ENCODE peak calls at places on chromosomes 12 and 14, in six cellular contexts. M is mucosa of descending colon, L is A549, G is cardiac fibroblast, W is H9, Z is neural crest cell. T is an unnamed sample.
A peak's percentile ranks its signal among the peaks of the same experiment; 100 is the strongest.

GRCh38 chr12:51788876-51789275 is 59.6 kb downstream of the FIGNL2 start:
- DNase-seq in M (no peak), L (no peak), G (peak; percentile 71), W (no peak), Z (no peak), T (no peak)

GRCh38 chr14:60101801-60102200 is 10.1 kb downstream of the PCNX4 start:
- DNase-seq in M (no peak), L (no peak), G (peak; percentile 37), W (no peak), Z (no peak), T (no peak)

GRCh38 chr14:101196795-101197590 is 293.5 kb upstream of the RTL1 start:
- DNase-seq in M (no peak), L (no peak), G (no peak), W (peak; percentile 74), Z (no peak), T (no peak)

GRCh38 chr12:53097207-53097563 is 282 bp upstream of the IGFBP6 start:
- DNase-seq in M (no peak), L (no peak), G (peak; percentile 43), W (peak; percentile 69), Z (no peak), T (no peak)

GRCh38 chr14:54606631-54607133 is 39.8 kb downstream of the SAMD4A start:
- DNase-seq in M (no peak), L (no peak), G (peak; percentile 75), W (no peak), Z (no peak), T (no peak)

GRCh38 chr14:68785817-68786490 is 6.9 kb downstream of the ZFP36L1 start:
- DNase-seq in M (no peak), L (peak; percentile 67), G (peak; percentile 88), W (no peak), Z (no peak), T (no peak)

GRCh38 chr12:81758421-81759214 is 532 bp downstream of the PPFIA2 start:
- DNase-seq in M (peak; percentile 44), L (no peak), G (peak; percentile 29), W (peak; percentile 69), Z (peak; percentile 32), T (peak; percentile 67)

GRCh38 chr14:74867673-74868072 is 8.3 kb downstream of the PROX2 start:
- DNase-seq in M (peak; percentile 65), L (no peak), G (peak; percentile 21), W (no peak), Z (no peak), T (no peak)

GRCh38 chr12:51908876-51909592 is 1.7 kb downstream of the ACVRL1 start:
- DNase-seq in M (no peak), L (no peak), G (no peak), W (no peak), Z (no peak), T (no peak)

GRCh38 chr12:93621986-93622385 is 49.5 kb downstream of the SOCS2 start:
- DNase-seq in M (no peak), L (no peak), G (peak; percentile 24), W (no peak), Z (no peak), T (no peak)

GRCh38 chr12:7091171-7091570 is 1.1 kb downstream of the C1R start:
- DNase-seq in M (no peak), L (no peak), G (no peak), W (no peak), Z (no peak), T (no peak)

GRCh38 chr12:31591308-31591901 is 469 bp upstream of the DENND5B start:
- DNase-seq in M (no peak), L (peak; percentile 29), G (peak; percentile 30), W (peak; percentile 46), Z (peak; percentile 12), T (peak; percentile 13)

GRCh38 chr12:108612788-108613282 is 15.0 kb upstream of the TMEM119 start:
- DNase-seq in M (no peak), L (no peak), G (no peak), W (peak; percentile 86), Z (no peak), T (no peak)

GRCh38 chr14:83847102-83847501 is 1682.8 kb upstream of the FLRT2 start:
- DNase-seq in M (no peak), L (no peak), G (no peak), W (no peak), Z (no peak), T (no peak)

GRCh38 chr14:71574976-71575375 is 357.3 kb upstream of the RGS6 start:
- DNase-seq in M (no peak), L (peak; percentile 8), G (peak; percentile 95), W (no peak), Z (no peak), T (no peak)

GRCh38 chr12:104697186-104697585 is 240.4 kb downstream of the CHST11 start:
- DNase-seq in M (no peak), L (no peak), G (no peak), W (no peak), Z (no peak), T (no peak)

GRCh38 chr14:27077181-27077738 is 479.4 kb upstream of the NOVA1 start:
- DNase-seq in M (no peak), L (no peak), G (no peak), W (no peak), Z (no peak), T (no peak)

GRCh38 chr12:69284131-69284530 is 44.8 kb downstream of the CPSF6 start:
- DNase-seq in M (peak; percentile 73), L (peak; percentile 38), G (peak; percentile 84), W (peak; percentile 85), Z (peak; percentile 40), T (peak; percentile 48)

GRCh38 chr12:102232446-102232845 is 34.8 kb upstream of the PMCH start:
- DNase-seq in M (no peak), L (no peak), G (no peak), W (no peak), Z (no peak), T (no peak)

GRCh38 chr14:88599761-88600439 is 37.1 kb downstream of the ZC3H14 start:
- DNase-seq in M (no peak), L (no peak), G (no peak), W (no peak), Z (no peak), T (no peak)

GRCh38 chr12:98126637-98127335 is 388.6 kb upstream of the TMPO start:
- DNase-seq in M (no peak), L (no peak), G (no peak), W (no peak), Z (no peak), T (no peak)

GRCh38 chr12:7189398-7190267 is at the start of gene PEX5:
- DNase-seq in M (peak; percentile 94), L (peak; percentile 89), G (peak; percentile 95), W (peak; percentile 97), Z (peak; percentile 71), T (peak; percentile 90)

GRCh38 chr14:73751157-73751691 is 37.0 kb upstream of the PNMA1 start:
- DNase-seq in M (peak; percentile 65), L (no peak), G (no peak), W (peak; percentile 20), Z (no peak), T (no peak)

GRCh38 chr14:73753887-73754880 is 40.0 kb upstream of the PNMA1 start:
- DNase-seq in M (peak; percentile 72), L (no peak), G (peak; percentile 54), W (peak; percentile 23), Z (no peak), T (no peak)

GRCh38 chr14:73750161-73750901 is 36.1 kb upstream of the PNMA1 start:
- DNase-seq in M (no peak), L (no peak), G (no peak), W (peak; percentile 27), Z (no peak), T (no peak)

GRCh38 chr14:73753043-73753886 is 39.1 kb upstream of the PNMA1 start:
- DNase-seq in M (peak; percentile 91), L (no peak), G (peak; percentile 56), W (peak; percentile 27), Z (no peak), T (no peak)

GRCh38 chr14:73752297-73752992 is 38.3 kb upstream of the PNMA1 start:
- DNase-seq in M (peak; percentile 87), L (no peak), G (peak; percentile 35), W (peak; percentile 41), Z (no peak), T (no peak)
- TF ChIP-seq CTCF in M (no peak), L (peak; percentile 10), G (peak; percentile 20), W (peak; percentile 44), Z (peak; percentile 41), T (no peak)

GRCh38 chr14:47332939-47333338 is 342.5 kb downstream of the MDGA2 start:
- DNase-seq in M (no peak), L (no peak), G (no peak), W (no peak), Z (no peak), T (no peak)
- TF ChIP-seq CTCF in M (no peak), L (no peak), G (no peak), W (peak; percentile 55), Z (peak; percentile 56), T (peak; percentile 69)

DNA sequence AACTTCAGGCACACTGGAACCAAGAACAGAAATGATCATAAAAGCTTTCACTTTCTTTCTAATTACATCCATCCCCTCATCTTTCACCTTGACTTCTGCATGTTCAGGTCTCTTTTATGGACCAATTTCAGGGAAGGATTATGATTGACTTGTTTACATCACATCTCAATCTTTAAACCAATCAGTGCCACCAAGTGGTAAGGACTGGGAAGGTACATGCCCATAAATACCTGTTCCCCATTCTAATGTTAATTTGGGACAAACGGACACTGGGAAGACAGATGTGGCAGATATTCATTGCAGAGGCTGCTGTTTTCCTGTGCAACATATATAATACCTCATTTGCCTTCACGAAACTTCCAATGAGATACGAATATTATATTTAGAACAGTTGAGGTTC is 978.1 kb downstream of the GALC start:
- DNase-seq in M (no peak), L (no peak), G (no peak), W (no peak), Z (no peak), T (no peak)
- TF ChIP-seq CTCF in M (no peak), L (no peak), G (no peak), W (peak; percentile 47), Z (peak; percentile 23), T (no peak)

GRCh38 chr12:118119449-118119879 is 15.7 kb upstream of the VSIG10 start:
- DNase-seq in M (no peak), L (no peak), G (no peak), W (peak; percentile 90), Z (no peak), T (no peak)
- TF ChIP-seq CTCF in M (no peak), L (no peak), G (peak; percentile 5), W (peak; percentile 68), Z (no peak), T (no peak)

DNA sequence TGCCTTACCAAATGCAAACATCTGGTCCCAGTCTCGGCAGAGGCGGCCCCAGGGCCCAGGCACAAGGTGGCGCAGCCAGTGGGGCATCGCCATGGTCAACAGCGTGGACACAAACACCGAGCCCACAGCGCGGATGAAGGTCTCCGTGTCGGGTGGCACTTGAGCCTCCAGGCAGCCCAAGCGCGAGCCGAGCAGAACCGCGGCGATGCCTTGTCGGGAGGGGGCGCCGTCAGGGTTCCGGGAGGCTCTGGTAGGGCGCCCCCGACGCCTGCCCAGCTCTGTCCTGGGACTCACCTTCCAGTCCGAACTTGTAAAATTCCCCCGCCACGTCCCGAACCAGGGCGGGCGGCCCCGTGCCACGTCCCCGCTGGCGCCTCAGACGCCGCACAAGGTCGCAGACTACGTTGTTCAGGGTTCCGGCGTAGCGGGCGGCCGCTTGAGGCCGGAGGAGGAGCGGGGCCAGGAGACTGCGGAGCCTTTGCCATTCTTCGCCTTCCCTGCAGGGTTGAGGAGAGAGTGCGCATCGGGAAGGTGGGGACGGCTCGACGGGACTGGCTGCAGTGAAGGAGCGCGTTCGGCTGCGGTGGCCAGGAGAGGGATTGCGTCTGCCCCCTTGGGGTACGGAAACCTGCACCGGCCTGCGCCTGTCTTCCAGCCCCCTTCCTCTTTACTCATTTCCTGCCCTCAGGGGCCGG is 1.7 kb downstream of the CYP27B1 start:
- DNase-seq in M (peak; percentile 66), L (peak; percentile 70), G (peak; percentile 25), W (peak; percentile 78), Z (no peak), T (peak; percentile 67)
- TF ChIP-seq CTCF in M (no peak), L (peak; percentile 67), G (peak; percentile 43), W (peak; percentile 64), Z (peak; percentile 48), T (peak; percentile 20)